ENCODE peak calls at places on chromosome 1, in four cellular contexts. X is KBM-7; P is substantia nigra; T is activated gamma-delta T cell treated with anti-CD3 and anti-CD28 coated beads, Interleukin-2, amount 50 U/mL, for 16 hours. R is an unnamed sample.
A peak's percentile ranks its signal among the peaks of the same experiment; 100 is the strongest.

GRCh38 chr1:29233693-29234092 is 2.6 kb upstream of the PTPRU start:
- DNase-seq in P (no peak), T (no peak), X (no peak), R (no peak)

GRCh38 chr1:183270541-183271141 is 84.6 kb downstream of the LAMC2 start:
- DNase-seq in P (no peak), X (no peak), T (no peak), R (no peak)

GRCh38 chr1:77889671-77890070 is 1.2 kb downstream of the NEXN start:
- DNase-seq in T (no peak), P (no peak), X (no peak), R (no peak)

GRCh38 chr1:40450491-40451237 is 388 bp downstream of the ZFP69B start:
- DNase-seq in P (no peak), T (peak; percentile 81), X (peak; percentile 11), R (peak; percentile 44)

GRCh38 chr1:59635057-59635456 is 179.7 kb upstream of the HOOK1 start:
- DNase-seq in P (no peak), X (no peak), T (no peak), R (no peak)

GRCh38 chr1:183272390-183272801 is 86.3 kb downstream of the LAMC2 start:
- DNase-seq in T (no peak), P (no peak), X (no peak), R (no peak)

GRCh38 chr1:40665335-40666171 is at the start of gene RIMS3:
- DNase-seq in T (peak; percentile 73), X (peak; percentile 78), P (peak; percentile 52), R (peak; percentile 94)

GRCh38 chr1:33710989-33711388 is 152.9 kb upstream of the HMGB4 start:
- DNase-seq in X (no peak), P (no peak), T (no peak), R (no peak)

GRCh38 chr1:40768146-40768990 is 15.2 kb upstream of the KCNQ4 start:
- DNase-seq in X (no peak), T (no peak), P (no peak), R (no peak)

GRCh38 chr1:64476251-64476952 is 6.5 kb downstream of the CACHD1 start:
- DNase-seq in P (no peak), T (no peak), X (no peak), R (no peak)

GRCh38 chr1:20469406-20470076 is 16.5 kb downstream of the CAMK2N1 start:
- DNase-seq in P (no peak), T (no peak), X (no peak), R (no peak)

GRCh38 chr1:110538082-110538481 is 19.1 kb upstream of the KCNA10 start:
- DNase-seq in T (no peak), P (peak; percentile 43), X (no peak), R (no peak)

GRCh38 chr1:185263780-185264179 is 53.3 kb downstream of the IVNS1ABP start:
- DNase-seq in T (no peak), X (no peak), P (no peak), R (no peak)

GRCh38 chr1:27912429-27912828 is 22.4 kb upstream of the SMPDL3B start:
- DNase-seq in X (no peak), T (no peak), P (no peak), R (no peak)

GRCh38 chr1:239879321-239880170 is 212.1 kb upstream of the FMN2 start:
- DNase-seq in X (no peak), P (no peak), T (no peak), R (no peak)

GRCh38 chr1:51661081-51661518 is 44.2 kb downstream of the OSBPL9 start:
- DNase-seq in T (no peak), P (no peak), X (no peak), R (no peak)

GRCh38 chr1:7743346-7743745 is 27.8 kb upstream of the VAMP3 start:
- DNase-seq in X (no peak), P (no peak), T (no peak), R (no peak)

GRCh38 chr1:165862448-165862847 is 35.0 kb downstream of the UCK2 start:
- DNase-seq in X (no peak), P (no peak), T (no peak), R (peak; percentile 74)

GRCh38 chr1:109091196-109092193 is 931 bp downstream of the TMEM167B start:
- DNase-seq in X (peak; percentile 71), T (no peak), P (no peak), R (no peak)

GRCh38 chr1:201320168-201320842 is 37.0 kb downstream of the PKP1 start:
- DNase-seq in P (no peak), X (no peak), T (no peak), R (no peak)

R was measured in mucosa of descending colon.